ENCODE peak calls at places on chromosomes 13 and 19, in nine cellular contexts. D is heart left ventricle, C is body of pancreas, V is Peyer's patch, B is endodermal cell, I is GM23338, F is left lung, Y is K562, Q is mammary epithelial cell. L is an unnamed sample.

GRCh38 chr13:40682449-40683240 is 16.2 kb upstream of the FOXO1 start:
- DNase-seq in D (no peak), B (peak; percentile 52), I (peak; percentile 88), F (no peak), V (no peak), C (no peak), Q (no peak), Y (no peak), L (no peak)

GRCh38 chr13:103104340-103104739 is 38.1 kb upstream of the SLC10A2 start:
- DNase-seq in Y (no peak), D (no peak), C (no peak), F (no peak), B (peak; percentile 64), I (peak; percentile 74), Q (no peak), V (no peak), L (no peak)

GRCh38 chr19:49472936-49473335 is 1.1 kb upstream of the FLT3LG start:
- DNase-seq in Y (no peak), D (no peak), B (no peak), V (no peak), C (no peak), Q (no peak), I (no peak), F (no peak), L (no peak)

GRCh38 chr19:40762754-40763153 is 11.8 kb downstream of the SNRPA start:
- DNase-seq in F (no peak), V (no peak), D (no peak), C (no peak), Q (no peak), I (no peak), B (no peak), Y (no peak), L (no peak)

GRCh38 chr13:111658150-111659100 is 338.0 kb downstream of the TEX29 start:
- DNase-seq in C (no peak), Y (no peak), Q (no peak), F (no peak), D (no peak), I (peak; percentile 73), V (no peak), B (peak; percentile 74), L (no peak)

GRCh38 chr13:27308941-27309340 is 38.3 kb downstream of the RASL11A start:
- DNase-seq in C (no peak), B (no peak), Y (no peak), F (no peak), D (no peak), V (no peak), I (no peak), Q (no peak), L (no peak)

GRCh38 chr19:3343619-3344502 is 22.5 kb upstream of the NFIC start:
- DNase-seq in B (peak; percentile 81), D (peak; percentile 88), Y (peak; percentile 91), F (peak; percentile 85), I (peak; percentile 66), Q (peak; percentile 81), C (peak; percentile 94), V (peak; percentile 49), L (peak; percentile 91)

GRCh38 chr13:97515643-97516042 is 81.7 kb downstream of the RAP2A start:
- DNase-seq in Y (no peak), C (no peak), B (peak; percentile 52), F (no peak), I (peak; percentile 6), Q (no peak), V (no peak), D (no peak), L (no peak)

GRCh38 chr19:49766938-49767315 is at the start of gene AP2A1:
- DNase-seq in Q (no peak), I (no peak), V (no peak), Y (no peak), F (no peak), C (no peak), B (no peak), D (no peak), L (no peak)

GRCh38 chr13:38582133-38582532 is 104.7 kb upstream of the FREM2 start:
- DNase-seq in F (no peak), Y (peak; percentile 7), B (no peak), Q (peak; percentile 44), C (peak; percentile 14), D (no peak), I (peak; percentile 72), V (no peak), L (no peak)

GRCh38 chr13:113652404-113653263 is 5.4 kb downstream of the ATP4B start:
- DNase-seq in C (peak; percentile 10), I (no peak), F (peak; percentile 57), Y (no peak), B (peak; percentile 41), D (peak; percentile 13), Q (no peak), V (no peak), L (peak; percentile 27)

GRCh38 chr13:47545206-47545605 is 455.9 kb downstream of the SUCLA2 start:
- DNase-seq in B (no peak), D (no peak), Q (no peak), V (no peak), C (no peak), I (no peak), Y (no peak), F (no peak), L (no peak)

GRCh38 chr13:75760182-75760981 is 124.3 kb downstream of the LMO7 start:
- DNase-seq in Q (peak; percentile 94), I (no peak), D (peak; percentile 33), C (peak; percentile 72), Y (no peak), B (no peak), F (no peak), V (no peak), L (peak; percentile 61)

GRCh38 chr13:40549500-40550094 is 116.8 kb downstream of the FOXO1 start:
- DNase-seq in D (no peak), Y (no peak), B (no peak), F (no peak), C (no peak), I (no peak), Q (no peak), V (no peak), L (no peak)

DNA sequence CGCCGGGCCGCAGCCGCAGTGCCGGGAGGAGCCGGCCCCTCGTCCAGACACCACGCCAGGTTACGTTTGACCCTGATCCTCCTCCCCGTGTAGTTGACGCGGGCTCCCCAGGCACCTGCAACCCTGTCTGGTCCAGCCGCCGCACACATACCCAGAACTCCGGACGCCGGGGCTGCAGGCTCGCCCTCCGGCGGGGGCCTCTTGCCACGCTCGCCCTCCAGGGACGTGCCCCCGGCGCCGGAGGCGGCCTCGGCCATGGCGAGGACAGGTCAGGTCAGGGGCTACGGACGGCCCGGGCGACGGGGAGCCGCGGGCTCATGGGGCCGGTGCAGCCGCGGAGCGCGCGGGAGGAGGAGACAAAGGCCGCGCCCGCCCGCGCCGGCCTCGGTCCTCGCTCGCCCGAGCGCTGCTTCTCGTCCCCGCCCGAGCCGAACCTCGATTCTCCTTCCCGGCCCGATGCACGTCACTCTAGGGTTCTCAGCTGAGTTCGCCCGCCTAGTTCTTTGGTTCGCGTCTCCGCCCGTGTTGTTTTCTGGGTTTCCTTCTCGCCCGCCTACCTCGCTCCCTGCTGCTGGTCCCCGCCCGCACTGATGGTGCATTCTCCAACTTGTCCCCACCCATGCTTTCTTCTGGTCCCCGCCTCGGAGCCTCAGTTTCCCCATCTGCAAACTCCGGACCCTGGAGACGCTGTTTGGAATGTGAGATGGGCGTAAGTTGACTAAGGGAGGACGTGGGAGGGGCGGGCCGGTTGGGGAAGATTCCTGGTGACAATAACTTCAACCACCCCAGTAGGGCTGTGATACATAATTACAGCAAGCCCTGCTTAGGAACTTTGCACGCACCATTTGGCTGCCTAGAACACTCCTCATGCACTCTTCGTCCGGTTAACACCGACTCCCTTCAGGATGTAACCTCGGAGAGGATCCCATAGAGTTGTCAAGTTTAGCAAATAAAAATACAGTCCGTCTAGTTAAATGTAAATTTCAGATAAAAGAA is at the start of gene ANO8:
- DNase-seq in I (peak; percentile 100), D (peak; percentile 98), Y (peak; percentile 88), B (peak; percentile 99), V (peak; percentile 89), C (peak; percentile 92), Q (peak; percentile 99), F (peak; percentile 96), L (peak; percentile 96)
- H3K4me1 ChIP-seq in I (peaks cover 14% of the 10 kb centered on the region), D (peaks cover 26% of the 10 kb centered on the region), Y (peaks cover 73% of the 10 kb centered on the region), B (peaks cover 7% of the 10 kb centered on the region), V (peaks cover 37% of the 10 kb centered on the region), C (peaks cover 34% of the 10 kb centered on the region), Q (peaks cover 25% of the 10 kb centered on the region), F (peaks cover 51% of the 10 kb centered on the region), L (peaks cover 33% of the 10 kb centered on the region)

DNA sequence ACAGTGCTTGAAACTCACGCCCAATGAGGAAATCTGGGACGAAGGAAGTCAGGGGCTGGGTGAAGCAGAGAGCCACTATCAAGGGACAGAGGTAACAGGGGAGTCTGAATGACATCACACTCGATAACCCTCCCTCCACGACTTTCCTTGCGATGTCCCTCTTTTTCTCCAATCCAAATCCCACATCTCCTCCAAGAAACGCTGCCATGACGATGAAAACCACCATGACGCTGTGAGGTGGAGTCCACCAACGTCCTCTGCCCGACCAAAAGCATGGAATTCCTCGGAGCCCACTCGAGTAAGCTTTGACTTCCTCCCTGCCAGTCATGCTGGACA is 967 bp downstream of the REXO1 start:
- DNase-seq in I (no peak), F (no peak), D (no peak), Y (no peak), B (no peak), V (no peak), Q (no peak), C (no peak), L (no peak)
- TF ChIP-seq CTCF in I (no peak), F (no peak), D (no peak), Y (no peak), B (no peak), V (no peak), Q (no peak), C (no peak), L (no peak)

DNA sequence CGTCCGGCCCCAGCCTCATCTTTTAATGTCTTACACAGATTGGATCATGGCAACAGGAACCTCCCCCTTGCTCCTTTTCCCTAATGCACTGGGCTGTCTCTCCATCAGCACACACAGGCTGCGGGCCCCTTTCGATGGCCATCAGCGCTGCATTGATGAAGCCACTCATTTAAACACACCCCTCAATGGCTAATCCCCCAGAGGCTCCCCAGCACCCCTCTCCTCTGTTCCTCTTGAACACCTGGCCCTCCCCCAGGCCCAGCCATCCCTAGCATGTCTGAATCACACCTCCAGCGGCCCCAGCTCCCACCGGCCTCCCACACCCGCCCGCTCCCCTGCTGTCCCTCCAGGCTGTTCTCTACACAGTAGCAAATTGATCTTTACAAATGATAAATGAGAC is 7.1 kb downstream of the RPL28 start:
- DNase-seq in Q (no peak), D (no peak), I (peak; percentile 62), F (no peak), Y (no peak), B (no peak), V (no peak), C (no peak), L (no peak)
- H3K4me1 ChIP-seq in Q (peaks cover 10% of the 10 kb centered on the region), D (peaks cover 20% of the 10 kb centered on the region), I (peaks cover 54% of the 10 kb centered on the region), F (peaks cover 27% of the 10 kb centered on the region), Y (peaks cover 47% of the 10 kb centered on the region), B (peaks cover 14% of the 10 kb centered on the region), V (peaks cover 20% of the 10 kb centered on the region), C (peaks cover 13% of the 10 kb centered on the region), L (peaks cover 19% of the 10 kb centered on the region)

GRCh38 chr13:80055804-80056203 is 285.1 kb downstream of the SPRY2 start:
- DNase-seq in I (no peak), D (no peak), B (no peak), Y (no peak), F (no peak), C (no peak), V (no peak), Q (no peak), L (no peak)

GRCh38 chr13:80054806-80055205 is 286.1 kb downstream of the SPRY2 start:
- DNase-seq in B (no peak), Y (no peak), I (no peak), V (no peak), Q (peak; percentile 44), C (no peak), D (no peak), F (no peak), L (no peak)

GRCh38 chr13:80059789-80060188 is 281.1 kb downstream of the SPRY2 start:
- DNase-seq in V (no peak), D (no peak), Y (no peak), C (no peak), I (no peak), Q (no peak), F (no peak), B (no peak), L (no peak)
- TF ChIP-seq CTCF in V (no peak), D (no peak), Y (no peak), C (no peak), I (no peak), Q (no peak), F (no peak), B (no peak), L (no peak)

L was measured in lower lobe of right lung.